ENCODE peak calls at places on chromosomes 1 and 21, in four cellular contexts. One of them, this sample, is unnamed.

GRCh38 chr1:173043253-173043652 is 7.5 kb downstream of the TNFSF18 start:
- DNase-seq in right lobe of liver: no peak
- DNase-seq in psoas muscle: no peak
- DNase-seq in endothelial cell of umbilical vein: peak; percentile 80
- DNase-seq in this sample: no peak

GRCh38 chr1:243956448-243956847 is 94.6 kb upstream of the ZBTB18 start:
- DNase-seq in right lobe of liver: no peak
- DNase-seq in psoas muscle: no peak
- DNase-seq in endothelial cell of umbilical vein: no peak
- DNase-seq in this sample: no peak

GRCh38 chr21:45443595-45444181 is 38.7 kb downstream of the COL18A1 start:
- DNase-seq in right lobe of liver: no peak
- DNase-seq in psoas muscle: peak; percentile 48
- DNase-seq in endothelial cell of umbilical vein: no peak
- DNase-seq in this sample: no peak

GRCh38 chr1:39046811-39047210 is 20.7 kb downstream of the NDUFS5 start:
- DNase-seq in right lobe of liver: no peak
- DNase-seq in psoas muscle: no peak
- DNase-seq in endothelial cell of umbilical vein: no peak
- DNase-seq in this sample: no peak

GRCh38 chr1:174946020-174946419 is 53.7 kb upstream of the CACYBP start:
- DNase-seq in right lobe of liver: no peak
- DNase-seq in psoas muscle: no peak
- DNase-seq in endothelial cell of umbilical vein: no peak
- DNase-seq in this sample: no peak

GRCh38 chr1:101314244-101314643 is 77.4 kb downstream of the S1PR1 start:
- DNase-seq in right lobe of liver: no peak
- DNase-seq in psoas muscle: no peak
- DNase-seq in endothelial cell of umbilical vein: no peak
- DNase-seq in this sample: no peak

GRCh38 chr1:94927405-94928175 is 680 bp upstream of the CNN3 start:
- DNase-seq in right lobe of liver: peak; percentile 77
- DNase-seq in psoas muscle: no peak
- DNase-seq in endothelial cell of umbilical vein: no peak
- DNase-seq in this sample: no peak

GRCh38 chr1:27597511-27598216 is 6.3 kb downstream of the AHDC1 start:
- DNase-seq in right lobe of liver: no peak
- DNase-seq in psoas muscle: no peak
- DNase-seq in endothelial cell of umbilical vein: no peak
- DNase-seq in this sample: no peak

GRCh38 chr1:154352581-154353459 is 27.5 kb downstream of the ATP8B2 start:
- DNase-seq in right lobe of liver: peak; percentile 68
- DNase-seq in psoas muscle: no peak
- DNase-seq in endothelial cell of umbilical vein: peak; percentile 56
- DNase-seq in this sample: peak; percentile 70

GRCh38 chr1:177278626-177279390 is 108.0 kb downstream of the BRINP2 start:
- DNase-seq in right lobe of liver: no peak
- DNase-seq in psoas muscle: no peak
- DNase-seq in endothelial cell of umbilical vein: no peak
- DNase-seq in this sample: no peak

GRCh38 chr1:202155478-202156021 is 4.9 kb downstream of the PTPN7 start:
- DNase-seq in right lobe of liver: peak; percentile 74
- DNase-seq in psoas muscle: no peak
- DNase-seq in endothelial cell of umbilical vein: peak; percentile 39
- DNase-seq in this sample: no peak

GRCh38 chr21:43951911-43952703 is 60.0 kb upstream of the TRAPPC10 start:
- DNase-seq in right lobe of liver: no peak
- DNase-seq in psoas muscle: no peak
- DNase-seq in endothelial cell of umbilical vein: no peak
- DNase-seq in this sample: no peak

GRCh38 chr21:25459365-25459764 is 147.9 kb downstream of the MRPL39 start:
- DNase-seq in right lobe of liver: no peak
- DNase-seq in psoas muscle: no peak
- DNase-seq in endothelial cell of umbilical vein: no peak
- DNase-seq in this sample: no peak

GRCh38 chr21:17514124-17514481 is 1.3 kb downstream of the CXADR start:
- DNase-seq in right lobe of liver: no peak
- DNase-seq in psoas muscle: no peak
- DNase-seq in endothelial cell of umbilical vein: peak; percentile 44
- DNase-seq in this sample: no peak

GRCh38 chr21:46273341-46273740 is 12.1 kb downstream of the MCM3AP start:
- DNase-seq in right lobe of liver: no peak
- DNase-seq in psoas muscle: no peak
- DNase-seq in endothelial cell of umbilical vein: no peak
- DNase-seq in this sample: no peak

GRCh38 chr1:156664046-156664948 is 12.9 kb downstream of the NES start:
- DNase-seq in right lobe of liver: no peak
- DNase-seq in psoas muscle: no peak
- DNase-seq in endothelial cell of umbilical vein: no peak
- DNase-seq in this sample: no peak

GRCh38 chr1:159014851-159015250 is 5.1 kb downstream of the IFI16 start:
- DNase-seq in right lobe of liver: no peak
- DNase-seq in psoas muscle: no peak
- DNase-seq in endothelial cell of umbilical vein: no peak
- DNase-seq in this sample: no peak

GRCh38 chr1:38037481-38037939 is 9.1 kb downstream of the POU3F1 start:
- DNase-seq in right lobe of liver: no peak
- DNase-seq in psoas muscle: no peak
- DNase-seq in endothelial cell of umbilical vein: no peak
- DNase-seq in this sample: no peak

GRCh38 chr1:9573723-9574122 is 15.0 kb upstream of the TMEM201 start:
- DNase-seq in right lobe of liver: no peak
- DNase-seq in psoas muscle: no peak
- DNase-seq in endothelial cell of umbilical vein: no peak
- DNase-seq in this sample: no peak

GRCh38 chr1:109272831-109273547 is 10.0 kb downstream of the PSRC1 start:
- DNase-seq in right lobe of liver: no peak
- DNase-seq in psoas muscle: peak; percentile 42
- DNase-seq in endothelial cell of umbilical vein: no peak
- DNase-seq in this sample: no peak

GRCh38 chr1:23019851-23020625 is 770 bp downstream of the KDM1A start:
- DNase-seq in right lobe of liver: peak; percentile 50
- DNase-seq in psoas muscle: peak; percentile 62
- DNase-seq in endothelial cell of umbilical vein: peak; percentile 70
- DNase-seq in this sample: peak; percentile 40

GRCh38 chr1:113451710-113452109 is 61.4 kb downstream of the MAGI3 start:
- DNase-seq in right lobe of liver: no peak
- DNase-seq in psoas muscle: no peak
- DNase-seq in endothelial cell of umbilical vein: peak; percentile 19
- DNase-seq in this sample: no peak

GRCh38 chr1:14113841-14114567 is 414.0 kb downstream of the PRDM2 start:
- DNase-seq in right lobe of liver: no peak
- DNase-seq in psoas muscle: no peak
- DNase-seq in endothelial cell of umbilical vein: no peak
- DNase-seq in this sample: no peak

GRCh38 chr21:44962481-44962966 is 22.7 kb downstream of the SLX9 start:
- DNase-seq in right lobe of liver: no peak
- DNase-seq in psoas muscle: peak; percentile 36
- DNase-seq in endothelial cell of umbilical vein: peak; percentile 97
- DNase-seq in this sample: no peak

GRCh38 chr1:101820080-101820479 is 176.6 kb downstream of the OLFM3 start:
- DNase-seq in right lobe of liver: no peak
- DNase-seq in psoas muscle: no peak
- DNase-seq in endothelial cell of umbilical vein: peak; percentile 12
- DNase-seq in this sample: no peak

GRCh38 chr21:35637431-35637830 is 422.9 kb downstream of the SETD4 start:
- DNase-seq in right lobe of liver: no peak
- DNase-seq in psoas muscle: no peak
- DNase-seq in endothelial cell of umbilical vein: peak; percentile 34
- DNase-seq in this sample: no peak

GRCh38 chr1:6246497-6247295 is 2.7 kb downstream of the HES3 start:
- DNase-seq in right lobe of liver: peak; percentile 85
- DNase-seq in psoas muscle: peak; percentile 90
- DNase-seq in endothelial cell of umbilical vein: peak; percentile 58
- DNase-seq in this sample: peak; percentile 93

GRCh38 chr1:246160398-246160797 is 346.7 kb downstream of the SMYD3 start:
- DNase-seq in right lobe of liver: no peak
- DNase-seq in psoas muscle: no peak
- DNase-seq in endothelial cell of umbilical vein: no peak
- DNase-seq in this sample: no peak

GRCh38 chr1:99737016-99737415 is 29.4 kb downstream of the FRRS1 start:
- DNase-seq in right lobe of liver: no peak
- DNase-seq in psoas muscle: no peak
- DNase-seq in endothelial cell of umbilical vein: peak; percentile 84
- DNase-seq in this sample: no peak

GRCh38 chr1:241605146-241605805 is 34.9 kb downstream of the CHML start:
- DNase-seq in right lobe of liver: no peak
- DNase-seq in psoas muscle: no peak
- DNase-seq in endothelial cell of umbilical vein: no peak
- DNase-seq in this sample: no peak
- H3K4me1 ChIP-seq in right lobe of liver: no peaks in the 10 kb centered on the region
- H3K4me1 ChIP-seq in psoas muscle: no peaks in the 10 kb centered on the region
- H3K4me1 ChIP-seq in endothelial cell of umbilical vein: peaks cover 18% of the 10 kb centered on the region
- H3K4me1 ChIP-seq in this sample: peaks cover 3% of the 10 kb centered on the region

GRCh38 chr1:200307755-200308066 is 102.1 kb downstream of the ZNF281 start:
- DNase-seq in right lobe of liver: no peak
- DNase-seq in psoas muscle: no peak
- DNase-seq in endothelial cell of umbilical vein: no peak
- DNase-seq in this sample: no peak
- H3K4me1 ChIP-seq in right lobe of liver: no peaks in the 10 kb centered on the region
- H3K4me1 ChIP-seq in psoas muscle: no peaks in the 10 kb centered on the region
- H3K4me1 ChIP-seq in endothelial cell of umbilical vein: no peaks in the 10 kb centered on the region
- H3K4me1 ChIP-seq in this sample: no peaks in the 10 kb centered on the region

DNA sequence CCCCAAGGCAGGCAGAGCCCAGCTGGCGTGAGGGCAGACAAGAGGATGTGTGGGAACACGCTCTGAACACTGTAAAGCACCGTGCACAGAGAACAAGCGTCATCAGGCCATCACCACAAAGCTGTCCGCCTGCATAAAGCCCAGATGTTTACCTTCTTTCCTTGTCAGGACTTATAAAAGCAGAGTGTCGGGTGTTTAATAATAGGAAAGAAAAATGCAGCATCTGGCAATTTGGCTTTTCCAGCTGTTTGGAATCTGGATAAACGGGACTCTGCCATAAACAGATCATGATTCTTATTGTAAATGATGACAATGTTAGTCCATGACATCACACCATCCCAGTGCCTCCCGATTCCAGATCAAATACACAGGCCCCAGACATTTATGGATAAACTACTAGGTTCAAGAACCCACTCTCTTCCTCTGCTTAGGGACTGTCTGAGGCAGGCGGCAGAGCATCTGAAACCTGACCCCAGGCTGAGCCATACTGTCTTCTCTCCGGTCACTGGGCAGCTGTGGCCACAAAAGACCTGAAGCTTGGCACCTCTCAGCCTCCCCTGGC is 4.2 kb downstream of the GLIS1 start:
- DNase-seq in right lobe of liver: no peak
- DNase-seq in psoas muscle: no peak
- DNase-seq in endothelial cell of umbilical vein: no peak
- DNase-seq in this sample: no peak
- H3K4me1 ChIP-seq in right lobe of liver: no peaks in the 10 kb centered on the region
- H3K4me1 ChIP-seq in psoas muscle: peaks cover 10% of the 10 kb centered on the region
- H3K4me1 ChIP-seq in endothelial cell of umbilical vein: peaks cover 11% of the 10 kb centered on the region
- H3K4me1 ChIP-seq in this sample: no peaks in the 10 kb centered on the region

GRCh38 chr1:198258491-198258890 is 101.7 kb downstream of the NEK7 start:
- DNase-seq in right lobe of liver: no peak
- DNase-seq in psoas muscle: no peak
- DNase-seq in endothelial cell of umbilical vein: no peak
- DNase-seq in this sample: no peak
- H3K4me1 ChIP-seq in right lobe of liver: no peaks in the 10 kb centered on the region
- H3K4me1 ChIP-seq in psoas muscle: peaks cover 21% of the 10 kb centered on the region
- H3K4me1 ChIP-seq in endothelial cell of umbilical vein: peaks cover 18% of the 10 kb centered on the region
- H3K4me1 ChIP-seq in this sample: peaks cover 6% of the 10 kb centered on the region

DNA sequence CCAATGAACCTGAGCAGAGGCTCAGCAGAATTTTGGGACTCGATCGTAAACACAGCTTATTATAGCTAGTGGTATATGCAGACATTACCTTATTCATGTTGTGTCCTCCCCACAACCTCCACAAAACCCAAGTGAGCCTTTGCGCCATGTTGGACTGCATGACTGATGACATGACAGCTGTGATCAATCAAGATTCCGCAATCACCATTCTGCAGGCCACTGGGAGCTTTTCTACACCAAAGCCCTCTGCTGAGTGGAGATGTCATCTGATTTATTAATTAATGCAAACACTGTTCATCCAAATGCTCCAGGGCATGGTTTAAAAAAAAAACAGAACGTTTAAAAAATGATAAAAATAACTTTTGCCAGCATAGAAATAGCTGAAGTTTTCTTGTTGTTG is 7.9 kb upstream of the SRP9 start:
- DNase-seq in right lobe of liver: peak; percentile 17
- DNase-seq in psoas muscle: no peak
- DNase-seq in endothelial cell of umbilical vein: no peak
- DNase-seq in this sample: no peak
- H3K4me1 ChIP-seq in right lobe of liver: no peaks in the 10 kb centered on the region
- H3K4me1 ChIP-seq in psoas muscle: peaks cover 36% of the 10 kb centered on the region
- H3K4me1 ChIP-seq in endothelial cell of umbilical vein: peaks cover 26% of the 10 kb centered on the region
- H3K4me1 ChIP-seq in this sample: peaks cover 38% of the 10 kb centered on the region

DNA sequence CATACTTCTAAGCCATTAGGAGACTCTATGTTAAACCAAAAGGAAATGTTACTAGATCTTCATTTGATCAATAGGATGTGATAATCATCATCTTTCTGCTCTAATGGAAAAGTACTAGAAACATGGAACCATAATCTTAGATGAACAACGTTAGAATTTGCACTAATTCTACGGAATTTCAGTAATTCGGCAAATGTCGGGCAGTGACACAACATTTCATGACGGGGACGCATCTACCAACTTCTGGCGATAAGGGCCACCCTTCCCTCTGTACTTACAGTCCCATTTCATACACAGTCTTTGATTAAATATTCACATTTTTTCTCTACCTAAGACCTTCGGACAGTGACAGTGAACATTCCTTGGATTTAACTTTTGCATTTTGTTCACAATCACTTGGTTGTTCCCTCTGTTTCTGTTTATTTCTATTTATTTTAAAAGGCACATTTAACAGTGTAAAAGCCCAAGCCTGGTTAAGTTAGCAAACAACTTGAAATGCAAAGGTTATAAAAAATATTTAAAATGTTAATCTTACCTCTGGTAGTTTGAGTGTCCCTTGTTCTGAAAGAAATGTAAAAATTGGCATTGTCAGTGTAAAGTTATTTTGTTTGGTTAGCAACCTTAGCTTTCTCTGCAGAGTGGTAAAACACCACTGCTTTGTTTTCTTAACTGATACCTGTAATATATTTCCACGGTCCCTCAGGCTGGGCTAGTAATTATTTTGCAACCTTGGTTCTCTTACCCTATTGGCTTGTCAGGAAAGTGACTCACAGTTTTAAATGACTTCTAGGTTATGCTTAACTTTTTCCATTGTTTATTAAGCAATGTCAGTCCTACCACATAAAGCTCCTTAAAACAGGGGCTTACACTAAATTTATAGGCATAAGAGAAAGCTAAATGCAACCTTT is 276.9 kb downstream of the VAV3 start:
- DNase-seq in right lobe of liver: no peak
- DNase-seq in psoas muscle: no peak
- DNase-seq in endothelial cell of umbilical vein: no peak
- DNase-seq in this sample: no peak
- H3K4me1 ChIP-seq in right lobe of liver: no peaks in the 10 kb centered on the region
- H3K4me1 ChIP-seq in psoas muscle: no peaks in the 10 kb centered on the region
- H3K4me1 ChIP-seq in endothelial cell of umbilical vein: no peaks in the 10 kb centered on the region
- H3K4me1 ChIP-seq in this sample: no peaks in the 10 kb centered on the region

DNA sequence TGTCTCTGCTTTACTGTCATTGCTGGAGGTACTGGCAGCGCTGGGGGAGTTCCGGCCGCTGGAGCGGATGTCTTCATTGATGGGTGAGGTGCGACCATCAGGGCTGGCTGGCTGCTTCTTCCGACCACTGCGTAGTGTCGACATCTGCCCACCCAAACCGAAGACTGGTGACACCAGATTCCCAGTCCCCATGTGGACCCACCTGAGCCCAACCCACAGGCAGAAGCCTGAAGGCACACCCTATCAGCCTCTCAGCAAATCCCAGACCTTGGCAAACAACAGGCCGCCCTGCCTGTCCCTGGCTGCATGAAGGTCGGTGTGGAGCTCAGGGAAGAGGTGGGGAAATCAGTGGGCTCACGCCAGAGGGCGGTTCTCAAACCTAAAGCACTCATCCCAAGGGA is 44.8 kb downstream of the SLC45A1 start:
- DNase-seq in right lobe of liver: no peak
- DNase-seq in psoas muscle: peak; percentile 71
- DNase-seq in endothelial cell of umbilical vein: no peak
- DNase-seq in this sample: no peak
- H3K4me1 ChIP-seq in right lobe of liver: no peaks in the 10 kb centered on the region
- H3K4me1 ChIP-seq in psoas muscle: peaks cover 48% of the 10 kb centered on the region
- H3K4me1 ChIP-seq in endothelial cell of umbilical vein: no peaks in the 10 kb centered on the region
- H3K4me1 ChIP-seq in this sample: peaks cover 4% of the 10 kb centered on the region